ENCODE peak calls at places on chromosomes 4 and X, in five cellular contexts. G is heart right ventricle, I is nephron progenitor cell, K is activated B cell treated with CpG ODN at 0.5 μM for 24 hours, Z is HFF-Myc. O is an unnamed sample.

GRCh38 chr4:185004562-185005208 is 13.6 kb upstream of the HELT start:
- DNase-seq in G (peak), I (peak), K (no peak), Z (no peak), O (no peak)

GRCh38 chr4:8443801-8444200 is 3.2 kb downstream of the TRMT44 start:
- DNase-seq in G (no peak), I (no peak), K (no peak), Z (no peak), O (no peak)

GRCh38 chrX:7603387-7603786 is 239.6 kb upstream of the VCX start:
- DNase-seq in G (no peak), I (no peak), K (no peak), Z (no peak), O (no peak)

GRCh38 chrX:101415180-101416130 is 7.4 kb downstream of the HNRNPH2 start:
- DNase-seq in G (no peak), I (peak), K (no peak), Z (no peak), O (peak)

GRCh38 chrX:115894087-115894486 is 276.5 kb upstream of the AGTR2 start:
- DNase-seq in G (no peak), I (no peak), K (no peak), Z (no peak), O (no peak)

GRCh38 chr4:164807611-164808010 is 53.7 kb downstream of the SMIM31 start:
- DNase-seq in G (no peak), I (no peak), K (no peak), Z (no peak), O (no peak)

GRCh38 chrX:95059909-95060308 is 1385.9 kb downstream of the FAM133A start:
- DNase-seq in G (no peak), I (no peak), K (no peak), Z (no peak), O (no peak)

GRCh38 chrX:8815460-8816065 is 14.4 kb upstream of the FAM9A start:
- DNase-seq in G (no peak), I (peak), K (no peak), Z (peak), O (no peak)

GRCh38 chr4:29653221-29653620 is 1066.9 kb upstream of the PCDH7 start:
- DNase-seq in G (no peak), I (no peak), K (no peak), Z (no peak), O (no peak)

GRCh38 chr4:60857354-60857753 is 342.8 kb upstream of the ADGRL3 start:
- DNase-seq in G (no peak), I (no peak), K (no peak), Z (no peak), O (no peak)

GRCh38 chrX:110734894-110735541 is 60.6 kb downstream of the CHRDL1 start:
- DNase-seq in G (no peak), I (no peak), K (no peak), Z (peak), O (peak)

GRCh38 chr4:168882650-168883233 is 127.3 kb downstream of the CBR4 start:
- DNase-seq in G (no peak), I (no peak), K (no peak), Z (no peak), O (no peak)

GRCh38 chrX:2325076-2325784 is 175.5 kb downstream of the DHRSX start:
- DNase-seq in G (peak), I (peak), K (no peak), Z (no peak), O (peak)

GRCh38 chrX:150688911-150689451 is 4.2 kb upstream of the MTMR1 start:
- DNase-seq in G (no peak), I (no peak), K (no peak), Z (peak), O (peak)

GRCh38 chr4:182876006-182876405 is 41.2 kb downstream of the DCTD start:
- DNase-seq in G (no peak), I (no peak), K (no peak), Z (no peak), O (no peak)

GRCh38 chr4:128862608-128863313 is 53.3 kb downstream of the JADE1 start:
- DNase-seq in G (no peak), I (peak), K (no peak), Z (no peak), O (no peak)

GRCh38 chr4:13427599-13428325 is 56.4 kb downstream of the RAB28 start:
- DNase-seq in G (no peak), I (no peak), K (no peak), Z (no peak), O (no peak)

GRCh38 chr4:110275871-110276270 is 77.5 kb upstream of the ELOVL6 start:
- DNase-seq in G (no peak), I (no peak), K (no peak), Z (no peak), O (no peak)

GRCh38 chr4:187059031-187059430 is 335.4 kb upstream of the FAT1 start:
- DNase-seq in G (no peak), I (no peak), K (no peak), Z (no peak), O (no peak)

GRCh38 chr4:5473125-5473524 is 235.2 kb downstream of the EVC2 start:
- DNase-seq in G (no peak), I (no peak), K (no peak), Z (no peak), O (no peak)

GRCh38 chrX:10360121-10360520 is 203.3 kb downstream of the CLCN4 start:
- DNase-seq in G (peak), I (no peak), K (no peak), Z (no peak), O (no peak)

GRCh38 chr4:111323496-111323895 is 700.6 kb upstream of the PITX2 start:
- DNase-seq in G (no peak), I (no peak), K (no peak), Z (peak), O (no peak)

GRCh38 chr4:161767116-161767515 is 396.7 kb downstream of the FSTL5 start:
- DNase-seq in G (no peak), I (no peak), K (no peak), Z (peak), O (no peak)

GRCh38 chr4:171813195-171813955 is at the start of gene GALNTL6:
- DNase-seq in G (peak), I (peak), K (peak), Z (no peak), O (no peak)

GRCh38 chr4:186628058-186628711 is 72.8 kb upstream of the MTNR1A start:
- DNase-seq in G (no peak), I (peak), K (no peak), Z (no peak), O (no peak)

GRCh38 chr4:108454227-108454626 is 166.1 kb upstream of the RPL34 start:
- DNase-seq in G (no peak), I (no peak), K (no peak), Z (no peak), O (no peak)

GRCh38 chr4:172573899-172574298 is 594.7 kb upstream of the GALNT7 start:
- DNase-seq in G (no peak), I (no peak), K (no peak), Z (no peak), O (no peak)

GRCh38 chr4:101157415-101158135 is 189.8 kb downstream of the PPP3CA start:
- DNase-seq in G (no peak), I (no peak), K (no peak), Z (no peak), O (no peak)

GRCh38 chr4:79514637-79515320 is 106.8 kb upstream of the GK2 start:
- DNase-seq in G (no peak), I (no peak), K (no peak), Z (no peak), O (no peak)

GRCh38 chrX:13688772-13689518 is at the start of gene RAB9A:
- DNase-seq in G (peak), I (peak), K (peak), Z (no peak), O (peak)

GRCh38 chr4:183026701-183027100 is 72.4 kb upstream of the WWC2 start:
- DNase-seq in G (no peak), I (no peak), K (no peak), Z (no peak), O (no peak)

GRCh38 chrX:1463581-1464281 is 11.0 kb upstream of the ASMTL start:
- DNase-seq in G (no peak), I (no peak), K (peak), Z (no peak), O (no peak)

GRCh38 chr4:156538651-156539285 is 432.8 kb downstream of the PDGFC start:
- DNase-seq in G (no peak), I (no peak), K (no peak), Z (no peak), O (no peak)

GRCh38 chr4:139825523-139826014 is 159.9 kb downstream of the MGST2 start:
- DNase-seq in G (no peak), I (no peak), K (no peak), Z (no peak), O (no peak)

GRCh38 chr4:112897548-112897947 is 151.9 kb upstream of the ANK2 start:
- DNase-seq in G (no peak), I (peak), K (no peak), Z (no peak), O (no peak)
- TF ChIP-seq CTCF in G (no peak), I (no peak), K (no peak), Z (no peak), O (no peak)

GRCh38 chrX:153989971-153990655 is 17.6 kb downstream of the TMEM187 start:
- DNase-seq in G (no peak), I (no peak), K (no peak), Z (no peak), O (no peak)

GRCh38 chrX:153984351-153985178 is 12.0 kb downstream of the TMEM187 start:
- DNase-seq in G (no peak), I (no peak), K (no peak), Z (no peak), O (no peak)

GRCh38 chrX:153991013-153991580 is 18.5 kb downstream of the TMEM187 start:
- DNase-seq in G (no peak), I (no peak), K (no peak), Z (no peak), O (no peak)

GRCh38 chrX:153992180-153992579 is 19.6 kb downstream of the TMEM187 start:
- DNase-seq in G (no peak), I (no peak), K (no peak), Z (no peak), O (no peak)

GRCh38 chrX:153988493-153988892 is 15.9 kb downstream of the TMEM187 start:
- DNase-seq in G (no peak), I (no peak), K (no peak), Z (no peak), O (no peak)
- TF ChIP-seq CTCF in G (no peak), I (no peak), K (no peak), Z (no peak), O (no peak)

GRCh38 chr4:158171456-158171790 is 1.4 kb downstream of the GASK1B start:
- DNase-seq in G (no peak), I (no peak), K (no peak), Z (no peak), O (no peak)

GRCh38 chr4:158168606-158169005 is 4.2 kb downstream of the GASK1B start:
- DNase-seq in G (no peak), I (no peak), K (no peak), Z (no peak), O (no peak)

GRCh38 chr4:158170691-158171455 is 2.0 kb downstream of the GASK1B start:
- DNase-seq in G (peak), I (no peak), K (no peak), Z (no peak), O (no peak)

GRCh38 chr4:158169931-158170690 is 2.7 kb downstream of the GASK1B start:
- DNase-seq in G (no peak), I (no peak), K (no peak), Z (no peak), O (no peak)

GRCh38 chr4:158169516-158169915 is 3.3 kb downstream of the GASK1B start:
- DNase-seq in G (no peak), I (no peak), K (no peak), Z (no peak), O (no peak)
- TF ChIP-seq CTCF in G (no peak), I (no peak), K (no peak), Z (no peak), O (no peak)

DNA sequence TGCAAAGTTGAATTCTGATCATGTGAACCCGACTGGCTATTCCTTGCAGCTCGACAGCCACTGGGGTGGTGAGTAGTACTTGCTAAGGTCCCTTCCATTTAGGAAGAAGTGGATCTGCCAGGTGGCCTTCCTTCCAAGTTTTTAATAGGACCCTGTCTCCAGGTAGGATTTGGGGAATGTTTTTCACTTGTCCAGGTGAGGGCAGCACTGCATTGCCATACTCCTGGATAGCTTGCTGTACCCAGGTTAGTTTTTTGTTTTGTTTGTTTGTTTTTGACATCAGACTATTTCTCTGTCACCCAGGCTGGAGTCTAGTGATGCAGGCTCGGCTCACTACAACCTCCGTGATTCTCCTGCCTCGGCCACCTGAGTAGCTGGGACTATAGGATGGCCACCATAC is 29.8 kb downstream of the SAGE1 start:
- DNase-seq in G (no peak), I (peak), K (no peak), Z (no peak), O (no peak)
- TF ChIP-seq CTCF in G (peak), I (no peak), K (no peak), Z (peak), O (no peak)

GRCh38 chrX:138756234-138756633 is 44.7 kb upstream of the FGF13 start:
- DNase-seq in G (peak), I (peak), K (no peak), Z (no peak), O (no peak)
- TF ChIP-seq CTCF in G (peak), I (peak), K (no peak), Z (no peak), O (peak)

GRCh38 chr4:91267543-91267942 is 1036.2 kb upstream of the GRID2 start:
- DNase-seq in G (no peak), I (no peak), K (no peak), Z (no peak), O (no peak)

GRCh38 chr4:91268913-91269312 is 1034.9 kb upstream of the GRID2 start:
- DNase-seq in G (no peak), I (no peak), K (no peak), Z (no peak), O (no peak)
- TF ChIP-seq CTCF in G (no peak), I (no peak), K (no peak), Z (no peak), O (no peak)

GRCh38 chr4:134216436-134216835 is 14.8 kb upstream of the PABPC4L start:
- DNase-seq in G (no peak), I (no peak), K (no peak), Z (no peak), O (no peak)

GRCh38 chr4:134215636-134216340 is 14.2 kb upstream of the PABPC4L start:
- DNase-seq in G (no peak), I (no peak), K (no peak), Z (no peak), O (no peak)

DNA sequence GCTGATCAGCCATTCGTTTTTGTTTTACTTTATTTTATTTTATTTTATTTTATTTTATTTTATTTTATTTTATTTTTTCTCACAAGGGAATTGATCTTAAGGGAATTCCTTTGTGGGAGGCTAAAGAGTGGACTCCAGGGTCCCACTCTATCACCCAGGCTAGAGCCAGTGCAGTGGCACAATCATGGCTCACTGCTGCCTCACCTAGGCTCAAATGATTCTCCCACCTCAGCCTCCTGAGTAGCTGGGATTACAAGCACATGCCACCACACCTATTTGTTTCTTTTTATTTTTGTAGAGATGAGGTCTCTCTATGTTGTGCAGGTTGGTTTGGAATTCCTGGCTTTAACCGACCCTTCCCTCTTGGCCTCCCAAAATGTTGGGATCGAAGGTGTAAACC is 17.5 kb upstream of the PABPC4L start:
- DNase-seq in G (no peak), I (no peak), K (no peak), Z (no peak), O (no peak)
- TF ChIP-seq CTCF in G (no peak), I (no peak), K (no peak), Z (no peak), O (no peak)

GRCh38 chrX:40182615-40183014 is 84.9 kb upstream of the BCOR start:
- DNase-seq in G (no peak), I (no peak), K (no peak), Z (no peak), O (no peak)
- TF ChIP-seq CTCF in G (no peak), I (no peak), K (no peak), Z (no peak), O (no peak)

GRCh38 chr4:11424000-11424399 is 4.7 kb downstream of the HS3ST1 start:
- DNase-seq in G (no peak), I (peak), K (no peak), Z (peak), O (no peak)
- TF ChIP-seq CTCF in G (peak), I (peak), K (no peak), Z (peak), O (no peak)

GRCh38 chr4:112770111-112770510 is 133.2 kb downstream of the LARP7 start:
- DNase-seq in G (no peak), I (no peak), K (no peak), Z (no peak), O (no peak)

GRCh38 chr4:112767386-112767785 is 130.4 kb downstream of the LARP7 start:
- DNase-seq in G (no peak), I (no peak), K (no peak), Z (no peak), O (no peak)

GRCh38 chr4:112765317-112765989 is 128.5 kb downstream of the LARP7 start:
- DNase-seq in G (no peak), I (peak), K (no peak), Z (no peak), O (no peak)

GRCh38 chr4:112766422-112766821 is 129.5 kb downstream of the LARP7 start:
- DNase-seq in G (no peak), I (peak), K (no peak), Z (no peak), O (peak)
- TF ChIP-seq CTCF in G (peak), I (peak), K (no peak), Z (peak), O (peak)